ENCODE peak calls at places on chromosomes 16 and 17, in ten cellular contexts. I is cerebellar cortex; S is NCI-H1694; D is neural crest cell; Z is NCI-H774; A is T-helper 2 cell; J is GM10248; X is stimulated activated CD8-positive, alpha-beta memory T cell treated with anti-CD3 and anti-CD28 coated beads, Interleukin-2, amount 100 ng/mL, for 1 hour; N is germinal center; E is cardiac muscle cell. R is an unnamed sample.

GRCh38 chr17:42365136-42365535 is 23.1 kb downstream of the STAT3 start:
- DNase-seq in S (no peak), J (no peak), I (no peak), A (peak), Z (no peak), X (no peak), N (no peak), E (peak), D (no peak), R (no peak)

GRCh38 chr16:72013389-72013788 is 4.8 kb downstream of the DHODH start:
- DNase-seq in Z (no peak), D (no peak), I (no peak), S (no peak), A (no peak), J (no peak), N (no peak), E (peak), X (no peak), R (no peak)

GRCh38 chr17:74601944-74602572 is 10.0 kb upstream of the CD300LD start:
- DNase-seq in I (peak), Z (no peak), X (no peak), D (peak), J (peak), S (no peak), E (peak), N (no peak), A (peak), R (no peak)

GRCh38 chr16:66223176-66223780 is 143.2 kb upstream of the CDH5 start:
- DNase-seq in J (no peak), X (no peak), N (no peak), E (peak), I (no peak), A (no peak), S (no peak), Z (no peak), D (no peak), R (no peak)

GRCh38 chr17:41777157-41777578 is 9.3 kb downstream of the JUP start:
- DNase-seq in I (no peak), S (no peak), X (no peak), N (no peak), A (no peak), J (no peak), Z (no peak), D (no peak), E (no peak), R (no peak)

GRCh38 chr17:58351710-58352017 is 337 bp downstream of the SUPT4H1 start:
- DNase-seq in A (no peak), X (no peak), S (no peak), N (no peak), E (no peak), Z (no peak), D (no peak), J (no peak), I (no peak), R (no peak)

GRCh38 chr17:74953129-74953687 is 17.5 kb downstream of the OTOP3 start:
- DNase-seq in D (no peak), E (no peak), I (no peak), Z (no peak), X (no peak), S (no peak), N (no peak), J (no peak), A (no peak), R (no peak)

GRCh38 chr16:85916141-85916890 is 17.4 kb downstream of the IRF8 start:
- DNase-seq in Z (no peak), E (peak), N (no peak), I (no peak), S (no peak), J (no peak), D (no peak), A (no peak), X (no peak), R (no peak)

GRCh38 chr16:18969855-18970240 is 13.9 kb upstream of the TMC7 start:
- DNase-seq in N (no peak), J (no peak), I (no peak), A (no peak), E (no peak), S (no peak), X (no peak), D (no peak), Z (no peak), R (no peak)

GRCh38 chr17:422196-422930 is 69.8 kb upstream of the RPH3AL start:
- DNase-seq in I (no peak), A (no peak), N (no peak), Z (no peak), D (no peak), X (no peak), E (no peak), J (no peak), S (no peak), R (no peak)

GRCh38 chr16:51327001-51327400 is 175.9 kb upstream of the SALL1 start:
- DNase-seq in I (no peak), X (no peak), E (peak), Z (no peak), N (no peak), S (no peak), J (no peak), D (no peak), A (no peak), R (no peak)

GRCh38 chr16:28824548-28824973 is 1.8 kb downstream of the ATXN2L start:
- DNase-seq in X (no peak), E (no peak), A (no peak), Z (no peak), I (no peak), N (no peak), D (no peak), S (no peak), J (no peak), R (no peak)

GRCh38 chr17:80887639-80888175 is 103.9 kb upstream of the CHMP6 start:
- DNase-seq in N (no peak), A (no peak), E (no peak), Z (no peak), D (no peak), X (no peak), I (no peak), S (no peak), J (no peak), R (no peak)